ENCODE peak calls at places on chromosomes 7 and 10, in nine cellular contexts. One of them, this sample, is unnamed.

GRCh38 chr7:147941316-147941715 is 649.2 kb upstream of the C7orf33 start:
- DNase-seq in HCT116: no peak
- DNase-seq in body of pancreas: no peak
- DNase-seq in IMR-90: no peak
- DNase-seq in uterus: no peak
- DNase-seq in tibial nerve: no peak
- DNase-seq in vagina: no peak
- DNase-seq in stomach: no peak
- DNase-seq in GM12892: no peak
- DNase-seq in this sample: no peak

GRCh38 chr10:126012485-126012884 is 116.1 kb downstream of the FANK1 start:
- DNase-seq in HCT116: no peak
- DNase-seq in body of pancreas: no peak
- DNase-seq in IMR-90: peak
- DNase-seq in uterus: no peak
- DNase-seq in tibial nerve: no peak
- DNase-seq in vagina: no peak
- DNase-seq in stomach: no peak
- DNase-seq in GM12892: no peak
- DNase-seq in this sample: no peak

GRCh38 chr10:44300666-44301649 is 83.9 kb downstream of the CXCL12 start:
- DNase-seq in HCT116: peak
- DNase-seq in body of pancreas: peak
- DNase-seq in IMR-90: peak
- DNase-seq in uterus: no peak
- DNase-seq in tibial nerve: no peak
- DNase-seq in vagina: peak
- DNase-seq in stomach: peak
- DNase-seq in GM12892: no peak
- DNase-seq in this sample: no peak

GRCh38 chr10:107157071-107157470 is 7.4 kb downstream of the SORCS1 start:
- DNase-seq in HCT116: no peak
- DNase-seq in body of pancreas: no peak
- DNase-seq in IMR-90: no peak
- DNase-seq in uterus: no peak
- DNase-seq in tibial nerve: no peak
- DNase-seq in vagina: no peak
- DNase-seq in stomach: no peak
- DNase-seq in GM12892: no peak
- DNase-seq in this sample: no peak

GRCh38 chr7:118045629-118046028 is 138.3 kb upstream of the LSM8 start:
- DNase-seq in HCT116: no peak
- DNase-seq in body of pancreas: no peak
- DNase-seq in IMR-90: no peak
- DNase-seq in uterus: no peak
- DNase-seq in tibial nerve: no peak
- DNase-seq in vagina: no peak
- DNase-seq in stomach: no peak
- DNase-seq in GM12892: no peak
- DNase-seq in this sample: no peak

GRCh38 chr7:70570961-70571360 is 561.0 kb upstream of the GALNT17 start:
- DNase-seq in HCT116: no peak
- DNase-seq in body of pancreas: no peak
- DNase-seq in IMR-90: no peak
- DNase-seq in uterus: no peak
- DNase-seq in tibial nerve: no peak
- DNase-seq in vagina: no peak
- DNase-seq in stomach: no peak
- DNase-seq in GM12892: no peak
- DNase-seq in this sample: no peak

GRCh38 chr7:43756368-43757072 is 2.0 kb upstream of the BLVRA start:
- DNase-seq in HCT116: no peak
- DNase-seq in body of pancreas: no peak
- DNase-seq in IMR-90: peak
- DNase-seq in uterus: no peak
- DNase-seq in tibial nerve: no peak
- DNase-seq in vagina: peak
- DNase-seq in stomach: no peak
- DNase-seq in GM12892: no peak
- DNase-seq in this sample: no peak

GRCh38 chr7:67947651-67948050 is 951.0 kb downstream of the TYW1 start:
- DNase-seq in HCT116: no peak
- DNase-seq in body of pancreas: no peak
- DNase-seq in IMR-90: no peak
- DNase-seq in uterus: no peak
- DNase-seq in tibial nerve: no peak
- DNase-seq in vagina: no peak
- DNase-seq in stomach: no peak
- DNase-seq in GM12892: no peak
- DNase-seq in this sample: no peak

GRCh38 chr7:92915348-92915747 is 79.0 kb upstream of the CDK6 start:
- DNase-seq in HCT116: no peak
- DNase-seq in body of pancreas: no peak
- DNase-seq in IMR-90: no peak
- DNase-seq in uterus: no peak
- DNase-seq in tibial nerve: no peak
- DNase-seq in vagina: no peak
- DNase-seq in stomach: no peak
- DNase-seq in GM12892: no peak
- DNase-seq in this sample: no peak

DNA sequence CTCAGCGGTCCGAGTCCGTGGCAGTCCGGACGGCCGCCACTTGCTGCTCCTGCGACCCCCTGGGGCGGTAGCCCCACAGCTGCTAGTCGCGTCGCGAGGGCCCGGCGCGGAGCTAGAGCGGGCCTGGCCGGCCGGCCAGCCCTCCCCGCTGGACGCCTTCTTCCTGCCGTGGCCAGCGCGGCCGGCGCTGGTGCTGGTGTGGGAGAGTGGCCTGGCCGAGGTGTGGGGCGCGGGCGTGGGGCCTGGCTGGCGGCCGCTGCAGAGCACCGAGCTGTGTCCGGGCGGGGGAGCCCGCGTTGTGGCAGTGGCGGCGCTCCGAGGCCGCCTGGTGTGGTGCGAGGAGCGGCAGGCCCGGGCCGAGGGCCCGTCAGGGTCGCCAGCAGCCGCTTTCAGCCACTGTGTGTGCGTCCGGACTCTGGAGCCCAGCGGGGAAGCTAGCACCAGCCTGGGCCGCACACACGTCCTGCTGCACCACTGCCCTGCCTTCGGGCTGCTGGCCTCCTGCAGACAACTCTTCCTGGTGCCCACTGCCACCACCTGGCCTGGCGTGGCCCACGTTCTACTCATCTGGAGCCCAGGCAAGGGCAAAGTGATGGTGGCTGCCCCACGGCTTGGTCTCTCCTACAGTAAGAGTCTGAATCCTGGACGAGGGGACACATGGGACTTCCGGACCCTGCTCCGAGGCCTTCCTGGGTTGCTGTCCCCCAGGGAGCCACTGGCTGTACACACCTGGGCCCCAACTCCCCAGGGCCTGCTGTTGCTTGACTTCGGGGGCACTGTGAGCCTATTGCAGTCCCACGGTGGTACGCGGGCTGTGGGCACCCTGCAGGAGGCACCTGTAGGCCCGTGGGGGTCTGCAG is 642 bp downstream of the HPS6 start:
- DNase-seq in HCT116: no peak
- DNase-seq in body of pancreas: peak
- DNase-seq in IMR-90: peak
- DNase-seq in uterus: peak
- DNase-seq in tibial nerve: no peak
- DNase-seq in vagina: no peak
- DNase-seq in stomach: peak
- DNase-seq in GM12892: peak
- DNase-seq in this sample: peak
- TF ChIP-seq POLR2A in HCT116: no peak
- TF ChIP-seq POLR2A in body of pancreas: no peak
- TF ChIP-seq POLR2A in IMR-90: no peak
- TF ChIP-seq POLR2A in uterus: no peak
- TF ChIP-seq POLR2A in tibial nerve: no peak
- TF ChIP-seq POLR2A in vagina: no peak
- TF ChIP-seq POLR2A in stomach: no peak
- TF ChIP-seq POLR2A in GM12892: no peak
- TF ChIP-seq POLR2A in this sample: no peak

GRCh38 chr10:22459496-22459895 is 114.2 kb downstream of the SPAG6 start:
- DNase-seq in HCT116: no peak
- DNase-seq in body of pancreas: no peak
- DNase-seq in IMR-90: no peak
- DNase-seq in uterus: no peak
- DNase-seq in tibial nerve: no peak
- DNase-seq in vagina: no peak
- DNase-seq in stomach: no peak
- DNase-seq in GM12892: no peak
- DNase-seq in this sample: no peak

GRCh38 chr10:22460101-22460500 is 114.8 kb downstream of the SPAG6 start:
- DNase-seq in HCT116: no peak
- DNase-seq in body of pancreas: no peak
- DNase-seq in IMR-90: no peak
- DNase-seq in uterus: no peak
- DNase-seq in tibial nerve: no peak
- DNase-seq in vagina: no peak
- DNase-seq in stomach: no peak
- DNase-seq in GM12892: no peak
- DNase-seq in this sample: no peak

GRCh38 chr10:22463255-22463654 is 118.0 kb downstream of the SPAG6 start:
- DNase-seq in HCT116: no peak
- DNase-seq in body of pancreas: no peak
- DNase-seq in IMR-90: no peak
- DNase-seq in uterus: no peak
- DNase-seq in tibial nerve: no peak
- DNase-seq in vagina: no peak
- DNase-seq in stomach: no peak
- DNase-seq in GM12892: no peak
- DNase-seq in this sample: no peak

GRCh38 chr10:22461891-22462290 is 116.6 kb downstream of the SPAG6 start:
- DNase-seq in HCT116: no peak
- DNase-seq in body of pancreas: no peak
- DNase-seq in IMR-90: no peak
- DNase-seq in uterus: no peak
- DNase-seq in tibial nerve: no peak
- DNase-seq in vagina: no peak
- DNase-seq in stomach: no peak
- DNase-seq in GM12892: no peak
- DNase-seq in this sample: no peak

DNA sequence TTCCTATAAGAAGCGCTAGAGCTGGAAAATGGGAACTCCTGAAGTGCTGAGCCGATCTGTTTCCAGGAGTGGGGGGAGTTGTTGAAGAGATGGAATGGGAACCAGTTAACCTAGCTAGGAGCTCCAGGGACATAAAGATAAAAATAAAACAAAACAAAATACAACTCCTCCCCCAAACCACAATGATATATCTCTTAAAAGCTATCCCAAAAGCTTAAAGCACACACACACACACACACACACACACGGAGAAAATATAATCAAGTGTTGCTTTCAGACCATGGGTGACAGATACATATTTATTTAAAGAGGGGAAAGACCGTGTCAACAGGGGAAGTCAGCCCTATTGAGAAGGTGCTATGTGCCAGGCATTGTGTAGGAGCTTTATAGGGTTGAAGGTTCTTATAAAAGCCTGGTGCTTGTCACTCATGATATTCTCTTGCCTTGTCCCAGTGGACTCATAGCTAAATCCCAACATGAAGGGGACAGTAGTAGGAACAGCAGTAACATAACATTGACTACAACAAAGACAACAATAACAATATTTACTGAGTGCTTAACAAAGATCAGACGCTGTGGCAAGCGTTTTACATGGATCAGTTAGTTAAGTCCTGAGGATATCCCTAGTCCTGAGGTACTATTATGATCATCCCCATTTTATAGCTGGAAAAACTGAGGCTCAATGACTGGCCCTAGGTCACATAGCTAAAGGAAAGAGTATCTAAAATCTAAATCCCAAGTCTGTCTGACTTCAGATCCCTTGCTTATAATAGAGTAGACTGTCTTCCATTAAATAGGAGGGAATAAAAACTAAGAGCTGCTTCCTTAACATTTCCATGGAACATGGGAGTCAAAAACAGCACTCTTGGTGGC is 115.5 kb downstream of the SPAG6 start:
- DNase-seq in HCT116: no peak
- DNase-seq in body of pancreas: no peak
- DNase-seq in IMR-90: no peak
- DNase-seq in uterus: no peak
- DNase-seq in tibial nerve: no peak
- DNase-seq in vagina: no peak
- DNase-seq in stomach: no peak
- DNase-seq in GM12892: no peak
- DNase-seq in this sample: no peak
- TF ChIP-seq POLR2A in HCT116: no peak
- TF ChIP-seq POLR2A in body of pancreas: no peak
- TF ChIP-seq POLR2A in IMR-90: no peak
- TF ChIP-seq POLR2A in uterus: no peak
- TF ChIP-seq POLR2A in tibial nerve: no peak
- TF ChIP-seq POLR2A in vagina: no peak
- TF ChIP-seq POLR2A in stomach: no peak
- TF ChIP-seq POLR2A in GM12892: no peak
- TF ChIP-seq POLR2A in this sample: no peak

DNA sequence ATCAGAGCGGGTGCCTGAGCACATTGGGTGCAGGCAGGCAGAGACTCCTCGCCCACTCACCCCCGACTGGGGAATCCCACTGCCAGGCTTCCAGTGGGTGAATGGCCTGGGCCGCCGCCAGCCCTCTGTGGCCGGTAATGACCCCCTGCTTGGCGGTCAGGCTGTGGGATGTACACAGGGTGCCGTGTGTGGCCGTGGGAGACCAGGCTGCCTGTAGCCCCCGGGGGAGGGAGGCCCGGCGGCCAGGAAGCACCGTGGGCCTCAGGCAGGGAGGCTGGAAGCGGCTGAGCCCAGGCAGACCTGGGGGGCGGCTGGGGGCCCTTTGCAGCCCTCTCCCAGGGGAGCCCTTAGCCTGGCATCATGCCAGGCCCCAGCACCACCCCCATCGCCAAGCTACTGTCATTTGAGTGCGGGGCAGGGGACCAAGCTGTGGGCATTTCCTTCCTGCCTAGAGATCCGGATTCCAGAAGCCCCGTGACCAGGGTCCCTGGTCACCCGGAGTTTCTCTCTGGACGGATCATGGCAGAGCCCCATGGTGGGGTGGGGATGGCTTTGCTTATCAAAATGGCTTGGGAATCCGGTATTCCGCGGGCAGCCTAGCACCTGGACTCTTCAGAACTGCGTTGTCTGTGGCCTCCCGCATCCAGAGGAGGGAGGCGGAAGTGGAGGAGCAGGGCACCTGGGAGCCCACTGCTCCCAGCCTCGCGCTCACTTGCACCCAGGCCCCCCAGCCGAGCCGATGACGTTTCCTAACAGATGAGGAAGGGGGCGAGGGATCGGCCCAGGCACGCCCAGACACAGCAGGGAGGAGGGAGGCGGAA is 1.1 kb downstream of the TTYH3 start:
- DNase-seq in HCT116: peak
- DNase-seq in body of pancreas: peak
- DNase-seq in IMR-90: peak
- DNase-seq in uterus: peak
- DNase-seq in tibial nerve: peak
- DNase-seq in vagina: no peak
- DNase-seq in stomach: peak
- DNase-seq in GM12892: peak
- DNase-seq in this sample: peak
- TF ChIP-seq POLR2A in HCT116: no peak
- TF ChIP-seq POLR2A in body of pancreas: peak
- TF ChIP-seq POLR2A in IMR-90: peak
- TF ChIP-seq POLR2A in uterus: no peak
- TF ChIP-seq POLR2A in tibial nerve: no peak
- TF ChIP-seq POLR2A in vagina: no peak
- TF ChIP-seq POLR2A in stomach: no peak
- TF ChIP-seq POLR2A in GM12892: no peak
- TF ChIP-seq POLR2A in this sample: no peak

GRCh38 chr7:6228865-6229264 is 43.6 kb downstream of the CYTH3 start:
- DNase-seq in HCT116: no peak
- DNase-seq in body of pancreas: no peak
- DNase-seq in IMR-90: peak
- DNase-seq in uterus: no peak
- DNase-seq in tibial nerve: no peak
- DNase-seq in vagina: no peak
- DNase-seq in stomach: no peak
- DNase-seq in GM12892: no peak
- DNase-seq in this sample: no peak
- TF ChIP-seq POLR2A in HCT116: no peak
- TF ChIP-seq POLR2A in body of pancreas: no peak
- TF ChIP-seq POLR2A in IMR-90: no peak
- TF ChIP-seq POLR2A in uterus: no peak
- TF ChIP-seq POLR2A in tibial nerve: no peak
- TF ChIP-seq POLR2A in vagina: no peak
- TF ChIP-seq POLR2A in stomach: no peak
- TF ChIP-seq POLR2A in GM12892: no peak
- TF ChIP-seq POLR2A in this sample: no peak

This sample was measured in gastrocnemius medialis.